ENCODE peak calls at places on chromosomes 1 and 21, in six cellular contexts. One of them, this sample, is unnamed.
A peak's percentile ranks its signal among the peaks of the same experiment; 100 is the strongest.

GRCh38 chr21:39658066-39658465 is 45.3 kb downstream of the B3GALT5 start:
- DNase-seq in sciatic nerve: peak; percentile 5
- DNase-seq in cardiac fibroblast: no peak
- DNase-seq in suprapubic skin: no peak
- DNase-seq in activated CD4-positive, alpha-beta T cell treated with anti-CD3 and anti-CD28 coated beads, Interleukin-2, amount 10 ng/mL, durations not matched to agents 7 days and 5 days: no peak
- DNase-seq in AG04450: no peak
- DNase-seq in this sample: no peak

GRCh38 chr1:193270996-193271395 is 84.6 kb upstream of the B3GALT2 start:
- DNase-seq in sciatic nerve: no peak
- DNase-seq in cardiac fibroblast: peak; percentile 42
- DNase-seq in suprapubic skin: no peak
- DNase-seq in activated CD4-positive, alpha-beta T cell treated with anti-CD3 and anti-CD28 coated beads, Interleukin-2, amount 10 ng/mL, durations not matched to agents 7 days and 5 days: no peak
- DNase-seq in AG04450: peak; percentile 61
- DNase-seq in this sample: peak; percentile 89

GRCh38 chr1:210394281-210394798 is 65.6 kb downstream of the HHAT start:
- DNase-seq in sciatic nerve: no peak
- DNase-seq in cardiac fibroblast: peak; percentile 34
- DNase-seq in suprapubic skin: no peak
- DNase-seq in activated CD4-positive, alpha-beta T cell treated with anti-CD3 and anti-CD28 coated beads, Interleukin-2, amount 10 ng/mL, durations not matched to agents 7 days and 5 days: no peak
- DNase-seq in AG04450: no peak
- DNase-seq in this sample: no peak

GRCh38 chr1:161350666-161351065 is 17.0 kb downstream of the CFAP126 start:
- DNase-seq in sciatic nerve: no peak
- DNase-seq in cardiac fibroblast: no peak
- DNase-seq in suprapubic skin: no peak
- DNase-seq in activated CD4-positive, alpha-beta T cell treated with anti-CD3 and anti-CD28 coated beads, Interleukin-2, amount 10 ng/mL, durations not matched to agents 7 days and 5 days: no peak
- DNase-seq in AG04450: no peak
- DNase-seq in this sample: no peak

GRCh38 chr21:16563795-16564194 is 834.0 kb downstream of the USP25 start:
- DNase-seq in sciatic nerve: no peak
- DNase-seq in cardiac fibroblast: peak; percentile 58
- DNase-seq in suprapubic skin: no peak
- DNase-seq in activated CD4-positive, alpha-beta T cell treated with anti-CD3 and anti-CD28 coated beads, Interleukin-2, amount 10 ng/mL, durations not matched to agents 7 days and 5 days: no peak
- DNase-seq in AG04450: no peak
- DNase-seq in this sample: no peak

GRCh38 chr1:224879404-224879803 is 50.1 kb upstream of the DNAH14 start:
- DNase-seq in sciatic nerve: no peak
- DNase-seq in cardiac fibroblast: peak; percentile 58
- DNase-seq in suprapubic skin: no peak
- DNase-seq in activated CD4-positive, alpha-beta T cell treated with anti-CD3 and anti-CD28 coated beads, Interleukin-2, amount 10 ng/mL, durations not matched to agents 7 days and 5 days: no peak
- DNase-seq in AG04450: no peak
- DNase-seq in this sample: no peak

GRCh38 chr1:95006681-95007080 is 66.1 kb downstream of the ALG14 start:
- DNase-seq in sciatic nerve: no peak
- DNase-seq in cardiac fibroblast: peak; percentile 29
- DNase-seq in suprapubic skin: no peak
- DNase-seq in activated CD4-positive, alpha-beta T cell treated with anti-CD3 and anti-CD28 coated beads, Interleukin-2, amount 10 ng/mL, durations not matched to agents 7 days and 5 days: no peak
- DNase-seq in AG04450: peak; percentile 60
- DNase-seq in this sample: no peak

GRCh38 chr21:44701541-44701940 is 4.6 kb downstream of the KRTAP10-12 start:
- DNase-seq in sciatic nerve: peak; percentile 50
- DNase-seq in cardiac fibroblast: no peak
- DNase-seq in suprapubic skin: peak; percentile 69
- DNase-seq in activated CD4-positive, alpha-beta T cell treated with anti-CD3 and anti-CD28 coated beads, Interleukin-2, amount 10 ng/mL, durations not matched to agents 7 days and 5 days: no peak
- DNase-seq in AG04450: no peak
- DNase-seq in this sample: no peak

GRCh38 chr1:59769412-59770095 is 45.2 kb upstream of the HOOK1 start:
- DNase-seq in sciatic nerve: no peak
- DNase-seq in cardiac fibroblast: no peak
- DNase-seq in suprapubic skin: no peak
- DNase-seq in activated CD4-positive, alpha-beta T cell treated with anti-CD3 and anti-CD28 coated beads, Interleukin-2, amount 10 ng/mL, durations not matched to agents 7 days and 5 days: no peak
- DNase-seq in AG04450: no peak
- DNase-seq in this sample: no peak

GRCh38 chr1:97849350-97850339 is 71.2 kb downstream of the DPYD start:
- DNase-seq in sciatic nerve: no peak
- DNase-seq in cardiac fibroblast: peak; percentile 84
- DNase-seq in suprapubic skin: no peak
- DNase-seq in activated CD4-positive, alpha-beta T cell treated with anti-CD3 and anti-CD28 coated beads, Interleukin-2, amount 10 ng/mL, durations not matched to agents 7 days and 5 days: no peak
- DNase-seq in AG04450: peak; percentile 43
- DNase-seq in this sample: peak; percentile 74

GRCh38 chr1:14165289-14165867 is 433.1 kb upstream of the KAZN start:
- DNase-seq in sciatic nerve: no peak
- DNase-seq in cardiac fibroblast: no peak
- DNase-seq in suprapubic skin: no peak
- DNase-seq in activated CD4-positive, alpha-beta T cell treated with anti-CD3 and anti-CD28 coated beads, Interleukin-2, amount 10 ng/mL, durations not matched to agents 7 days and 5 days: no peak
- DNase-seq in AG04450: no peak
- DNase-seq in this sample: no peak

GRCh38 chr21:31459457-31459856 is 115.4 kb upstream of the TIAM1 start:
- DNase-seq in sciatic nerve: no peak
- DNase-seq in cardiac fibroblast: no peak
- DNase-seq in suprapubic skin: no peak
- DNase-seq in activated CD4-positive, alpha-beta T cell treated with anti-CD3 and anti-CD28 coated beads, Interleukin-2, amount 10 ng/mL, durations not matched to agents 7 days and 5 days: no peak
- DNase-seq in AG04450: no peak
- DNase-seq in this sample: no peak

GRCh38 chr1:10975567-10976326 is 36.7 kb upstream of the TARDBP start:
- DNase-seq in sciatic nerve: no peak
- DNase-seq in cardiac fibroblast: peak; percentile 74
- DNase-seq in suprapubic skin: peak; percentile 88
- DNase-seq in activated CD4-positive, alpha-beta T cell treated with anti-CD3 and anti-CD28 coated beads, Interleukin-2, amount 10 ng/mL, durations not matched to agents 7 days and 5 days: no peak
- DNase-seq in AG04450: peak; percentile 79
- DNase-seq in this sample: no peak

GRCh38 chr1:30407862-30408580 is 315.4 kb downstream of the MATN1 start:
- DNase-seq in sciatic nerve: peak; percentile 13
- DNase-seq in cardiac fibroblast: no peak
- DNase-seq in suprapubic skin: peak; percentile 49
- DNase-seq in activated CD4-positive, alpha-beta T cell treated with anti-CD3 and anti-CD28 coated beads, Interleukin-2, amount 10 ng/mL, durations not matched to agents 7 days and 5 days: peak; percentile 3
- DNase-seq in AG04450: no peak
- DNase-seq in this sample: peak; percentile 9

GRCh38 chr1:21397813-21398188 is 42.1 kb upstream of the NBPF3 start:
- DNase-seq in sciatic nerve: no peak
- DNase-seq in cardiac fibroblast: no peak
- DNase-seq in suprapubic skin: no peak
- DNase-seq in activated CD4-positive, alpha-beta T cell treated with anti-CD3 and anti-CD28 coated beads, Interleukin-2, amount 10 ng/mL, durations not matched to agents 7 days and 5 days: peak; percentile 21
- DNase-seq in AG04450: no peak
- DNase-seq in this sample: no peak

GRCh38 chr1:54927475-54928240 is 40.7 kb upstream of the DHCR24 start:
- DNase-seq in sciatic nerve: no peak
- DNase-seq in cardiac fibroblast: peak; percentile 67
- DNase-seq in suprapubic skin: peak; percentile 26
- DNase-seq in activated CD4-positive, alpha-beta T cell treated with anti-CD3 and anti-CD28 coated beads, Interleukin-2, amount 10 ng/mL, durations not matched to agents 7 days and 5 days: no peak
- DNase-seq in AG04450: no peak
- DNase-seq in this sample: peak; percentile 54

GRCh38 chr1:85224734-85225623 is 24.2 kb upstream of the SYDE2 start:
- DNase-seq in sciatic nerve: no peak
- DNase-seq in cardiac fibroblast: no peak
- DNase-seq in suprapubic skin: no peak
- DNase-seq in activated CD4-positive, alpha-beta T cell treated with anti-CD3 and anti-CD28 coated beads, Interleukin-2, amount 10 ng/mL, durations not matched to agents 7 days and 5 days: no peak
- DNase-seq in AG04450: no peak
- DNase-seq in this sample: no peak

GRCh38 chr1:63877021-63877767 is 103.4 kb downstream of the ROR1 start:
- DNase-seq in sciatic nerve: no peak
- DNase-seq in cardiac fibroblast: no peak
- DNase-seq in suprapubic skin: no peak
- DNase-seq in activated CD4-positive, alpha-beta T cell treated with anti-CD3 and anti-CD28 coated beads, Interleukin-2, amount 10 ng/mL, durations not matched to agents 7 days and 5 days: no peak
- DNase-seq in AG04450: no peak
- DNase-seq in this sample: no peak

GRCh38 chr1:63322248-63322943 is at the start of gene FOXD3:
- DNase-seq in sciatic nerve: peak; percentile 90
- DNase-seq in cardiac fibroblast: peak; percentile 36
- DNase-seq in suprapubic skin: no peak
- DNase-seq in activated CD4-positive, alpha-beta T cell treated with anti-CD3 and anti-CD28 coated beads, Interleukin-2, amount 10 ng/mL, durations not matched to agents 7 days and 5 days: no peak
- DNase-seq in AG04450: no peak
- DNase-seq in this sample: no peak

GRCh38 chr1:145826030-145826429 is 2.0 kb downstream of the POLR3C start:
- DNase-seq in sciatic nerve: no peak
- DNase-seq in cardiac fibroblast: no peak
- DNase-seq in suprapubic skin: no peak
- DNase-seq in activated CD4-positive, alpha-beta T cell treated with anti-CD3 and anti-CD28 coated beads, Interleukin-2, amount 10 ng/mL, durations not matched to agents 7 days and 5 days: no peak
- DNase-seq in AG04450: no peak
- DNase-seq in this sample: no peak

GRCh38 chr1:87591492-87591891 is 262.8 kb downstream of the LMO4 start:
- DNase-seq in sciatic nerve: no peak
- DNase-seq in cardiac fibroblast: no peak
- DNase-seq in suprapubic skin: no peak
- DNase-seq in activated CD4-positive, alpha-beta T cell treated with anti-CD3 and anti-CD28 coated beads, Interleukin-2, amount 10 ng/mL, durations not matched to agents 7 days and 5 days: no peak
- DNase-seq in AG04450: no peak
- DNase-seq in this sample: no peak

GRCh38 chr1:1779691-1780597 is 1.7 kb upstream of the NADK start:
- DNase-seq in sciatic nerve: no peak
- DNase-seq in cardiac fibroblast: peak; percentile 82
- DNase-seq in suprapubic skin: no peak
- DNase-seq in activated CD4-positive, alpha-beta T cell treated with anti-CD3 and anti-CD28 coated beads, Interleukin-2, amount 10 ng/mL, durations not matched to agents 7 days and 5 days: peak; percentile 82
- DNase-seq in AG04450: no peak
- DNase-seq in this sample: no peak

GRCh38 chr1:212431656-212432055 is 1.1 kb upstream of the NENF start:
- DNase-seq in sciatic nerve: no peak
- DNase-seq in cardiac fibroblast: no peak
- DNase-seq in suprapubic skin: no peak
- DNase-seq in activated CD4-positive, alpha-beta T cell treated with anti-CD3 and anti-CD28 coated beads, Interleukin-2, amount 10 ng/mL, durations not matched to agents 7 days and 5 days: no peak
- DNase-seq in AG04450: no peak
- DNase-seq in this sample: no peak

GRCh38 chr1:183238071-183238470 is 52.0 kb downstream of the LAMC2 start:
- DNase-seq in sciatic nerve: no peak
- DNase-seq in cardiac fibroblast: peak; percentile 43
- DNase-seq in suprapubic skin: no peak
- DNase-seq in activated CD4-positive, alpha-beta T cell treated with anti-CD3 and anti-CD28 coated beads, Interleukin-2, amount 10 ng/mL, durations not matched to agents 7 days and 5 days: no peak
- DNase-seq in AG04450: no peak
- DNase-seq in this sample: peak; percentile 52

GRCh38 chr1:210123924-210124589 is 108.5 kb upstream of the SERTAD4 start:
- DNase-seq in sciatic nerve: no peak
- DNase-seq in cardiac fibroblast: peak; percentile 26
- DNase-seq in suprapubic skin: no peak
- DNase-seq in activated CD4-positive, alpha-beta T cell treated with anti-CD3 and anti-CD28 coated beads, Interleukin-2, amount 10 ng/mL, durations not matched to agents 7 days and 5 days: no peak
- DNase-seq in AG04450: peak; percentile 34
- DNase-seq in this sample: peak; percentile 61

GRCh38 chr1:224052767-224053166 is 61.1 kb upstream of the FBXO28 start:
- DNase-seq in sciatic nerve: no peak
- DNase-seq in cardiac fibroblast: peak; percentile 15
- DNase-seq in suprapubic skin: no peak
- DNase-seq in activated CD4-positive, alpha-beta T cell treated with anti-CD3 and anti-CD28 coated beads, Interleukin-2, amount 10 ng/mL, durations not matched to agents 7 days and 5 days: no peak
- DNase-seq in AG04450: no peak
- DNase-seq in this sample: no peak

GRCh38 chr1:211133393-211133840 is 531 bp downstream of the KCNH1 start:
- DNase-seq in sciatic nerve: no peak
- DNase-seq in cardiac fibroblast: no peak
- DNase-seq in suprapubic skin: no peak
- DNase-seq in activated CD4-positive, alpha-beta T cell treated with anti-CD3 and anti-CD28 coated beads, Interleukin-2, amount 10 ng/mL, durations not matched to agents 7 days and 5 days: no peak
- DNase-seq in AG04450: no peak
- DNase-seq in this sample: no peak

GRCh38 chr1:234941711-234942320 is 186.8 kb downstream of the TOMM20 start:
- DNase-seq in sciatic nerve: no peak
- DNase-seq in cardiac fibroblast: no peak
- DNase-seq in suprapubic skin: peak; percentile 34
- DNase-seq in activated CD4-positive, alpha-beta T cell treated with anti-CD3 and anti-CD28 coated beads, Interleukin-2, amount 10 ng/mL, durations not matched to agents 7 days and 5 days: no peak
- DNase-seq in AG04450: no peak
- DNase-seq in this sample: no peak

GRCh38 chr1:60989745-60990718 is 92.3 kb upstream of the NFIA start:
- DNase-seq in sciatic nerve: peak; percentile 85
- DNase-seq in cardiac fibroblast: peak; percentile 91
- DNase-seq in suprapubic skin: no peak
- DNase-seq in activated CD4-positive, alpha-beta T cell treated with anti-CD3 and anti-CD28 coated beads, Interleukin-2, amount 10 ng/mL, durations not matched to agents 7 days and 5 days: no peak
- DNase-seq in AG04450: peak; percentile 37
- DNase-seq in this sample: peak; percentile 82

GRCh38 chr1:66302810-66303209 is 231.1 kb upstream of the SGIP1 start:
- DNase-seq in sciatic nerve: no peak
- DNase-seq in cardiac fibroblast: no peak
- DNase-seq in suprapubic skin: no peak
- DNase-seq in activated CD4-positive, alpha-beta T cell treated with anti-CD3 and anti-CD28 coated beads, Interleukin-2, amount 10 ng/mL, durations not matched to agents 7 days and 5 days: peak; percentile 30
- DNase-seq in AG04450: no peak
- DNase-seq in this sample: no peak

GRCh38 chr1:16158993-16159831 is 3.3 kb upstream of the EPHA2 start:
- DNase-seq in sciatic nerve: no peak
- DNase-seq in cardiac fibroblast: no peak
- DNase-seq in suprapubic skin: no peak
- DNase-seq in activated CD4-positive, alpha-beta T cell treated with anti-CD3 and anti-CD28 coated beads, Interleukin-2, amount 10 ng/mL, durations not matched to agents 7 days and 5 days: no peak
- DNase-seq in AG04450: no peak
- DNase-seq in this sample: no peak

This sample was measured in non-pigmented ciliary epithelial cell.